ENCODE peak calls at places on chromosomes 16 and 17, in seven cellular contexts. G, I, F, N, R, O and P are unnamed samples.

GRCh38 chr17:7951143-7951792 is 19.3 kb downstream of the CNTROB start:
- DNase-seq in N (no peak), R (no peak), F (no peak), O (no peak), I (no peak), G (no peak), P (no peak)

GRCh38 chr16:497258-497657 is 30.3 kb upstream of the CAPN15 start:
- DNase-seq in R (no peak), I (no peak), O (no peak), N (no peak), F (no peak), G (no peak), P (no peak)

GRCh38 chr17:44356241-44356640 is 7.4 kb downstream of the FAM171A2 start:
- DNase-seq in F (no peak), R (no peak), N (no peak), I (no peak), O (no peak), G (no peak), P (no peak)

GRCh38 chr17:28381141-28381825 is 9.8 kb downstream of the SARM1 start:
- DNase-seq in F (no peak), I (no peak), R (no peak), N (no peak), G (no peak), O (peak), P (no peak)

GRCh38 chr17:76452102-76452645 is 778 bp downstream of the UBE2O start:
- DNase-seq in I (no peak), N (no peak), R (no peak), O (no peak), G (no peak), F (no peak), P (no peak)

GRCh38 chr17:12118617-12119016 is 97.9 kb downstream of the MAP2K4 start:
- DNase-seq in G (no peak), O (no peak), N (no peak), F (no peak), R (no peak), I (no peak), P (no peak)

GRCh38 chr17:79528592-79529125 is 82.2 kb downstream of the RBFOX3 start:
- DNase-seq in F (no peak), G (no peak), R (no peak), I (no peak), O (no peak), N (no peak), P (no peak)

GRCh38 chr16:1713933-1714332 is 7.9 kb downstream of the MAPK8IP3 start:
- DNase-seq in O (peak), G (no peak), F (peak), N (no peak), I (no peak), R (no peak), P (no peak)

GRCh38 chr16:889586-889985 is 81.2 kb downstream of the LMF1 start:
- DNase-seq in R (no peak), F (no peak), I (no peak), N (no peak), G (no peak), O (no peak), P (no peak)

GRCh38 chr16:23469814-23470213 is 16.8 kb upstream of the COG7 start:
- DNase-seq in F (no peak), G (peak), R (no peak), N (no peak), O (peak), I (peak), P (no peak)

GRCh38 chr16:64983983-64984382 is 137.9 kb downstream of the CDH11 start:
- DNase-seq in I (no peak), R (peak), F (no peak), N (no peak), G (peak), O (peak), P (no peak)

GRCh38 chr17:69907081-69907847 is 167.8 kb upstream of the KCNJ16 start:
- DNase-seq in N (no peak), O (no peak), F (no peak), G (no peak), R (no peak), I (no peak), P (no peak)

GRCh38 chr16:2194852-2195315 is 1.5 kb downstream of the CASKIN1 start:
- DNase-seq in I (peak), N (peak), R (peak), O (peak), F (no peak), G (peak), P (peak)

GRCh38 chr17:7717756-7718350 is 309 bp downstream of the DNAH2 start:
- DNase-seq in F (peak), G (peak), I (peak), N (no peak), R (no peak), O (no peak), P (no peak)